ENCODE peak calls at places on chromosomes 13 and 19, in six cellular contexts. G is kidney epithelial cell; V is NCI-H460; Z is stimulated activated CD4-positive, alpha-beta T cell treated with anti-CD3 and anti-CD28 coated beads, Interleukin-12 subunit alpha, Interleukin-12 subunit beta, amount 100 ng/mL, for 4 hours; S is heart right ventricle; E is activated naive CD4-positive, alpha-beta T cell treated with anti-CD3 and anti-CD28 coated beads, Interleukin-2, amount 10 ng/mL, durations not matched to agents 7 days and 5 days. D is an unnamed sample.

GRCh38 chr19:29690842-29691241 is 24.2 kb downstream of the C19orf12 start:
- DNase-seq in G (no peak), V (peak), Z (peak), S (no peak), E (peak), D (peak)

GRCh38 chr13:100398360-100398759 is 190.2 kb downstream of the GGACT start:
- DNase-seq in G (no peak), V (no peak), Z (no peak), S (no peak), E (no peak), D (no peak)

GRCh38 chr19:44718441-44719261 is 19.7 kb downstream of the CEACAM16 start:
- DNase-seq in G (no peak), V (no peak), Z (no peak), S (peak), E (no peak), D (no peak)

GRCh38 chr13:40985596-40986327 is 33.4 kb downstream of the ELF1 start:
- DNase-seq in G (no peak), V (no peak), Z (no peak), S (no peak), E (no peak), D (no peak)

GRCh38 chr13:19961924-19962323 is 3.4 kb downstream of the ZMYM2 start:
- DNase-seq in G (no peak), V (no peak), Z (no peak), S (no peak), E (no peak), D (no peak)

GRCh38 chr19:51546650-51547396 is 15.4 kb upstream of the SIGLEC6 start:
- DNase-seq in G (no peak), V (no peak), Z (no peak), S (no peak), E (no peak), D (no peak)

GRCh38 chr13:42747399-42747873 is 33.9 kb upstream of the FAM216B start:
- DNase-seq in G (peak), V (peak), Z (no peak), S (no peak), E (no peak), D (no peak)

GRCh38 chr19:41335467-41335866 is 18.3 kb downstream of the TGFB1 start:
- DNase-seq in G (no peak), V (no peak), Z (no peak), S (no peak), E (no peak), D (no peak)

GRCh38 chr19:12792853-12793289 is 1.6 kb downstream of the JUNB start:
- DNase-seq in G (no peak), V (no peak), Z (no peak), S (no peak), E (no peak), D (peak)

GRCh38 chr19:13459351-13459750 is 46.9 kb downstream of the CACNA1A start:
- DNase-seq in G (no peak), V (no peak), Z (no peak), S (no peak), E (no peak), D (no peak)

GRCh38 chr13:35411059-35411744 is 65.3 kb downstream of the MAB21L1 start:
- DNase-seq in G (no peak), V (no peak), Z (no peak), S (no peak), E (no peak), D (no peak)

GRCh38 chr19:50949792-50950320 is 3.0 kb downstream of the KLK5 start:
- DNase-seq in G (no peak), V (no peak), Z (no peak), S (no peak), E (no peak), D (no peak)

GRCh38 chr13:21871302-21871862 is 200.5 kb downstream of the FGF9 start:
- DNase-seq in G (no peak), V (no peak), Z (no peak), S (no peak), E (no peak), D (no peak)

GRCh38 chr13:74290324-74290773 is 156.1 kb upstream of the KLF12 start:
- DNase-seq in G (peak), V (no peak), Z (no peak), S (no peak), E (peak), D (peak)

GRCh38 chr19:57664269-57665127 is 4.2 kb upstream of the ZSCAN4 start:
- DNase-seq in G (no peak), V (peak), Z (no peak), S (peak), E (peak), D (no peak)

GRCh38 chr19:53285087-53285486 is 17.6 kb upstream of the VN1R4 start:
- DNase-seq in G (no peak), V (no peak), Z (no peak), S (no peak), E (no peak), D (no peak)

GRCh38 chr13:113981201-113981605 is 7.3 kb upstream of the C13orf46 start:
- DNase-seq in G (peak), V (no peak), Z (no peak), S (no peak), E (no peak), D (no peak)

GRCh38 chr19:37966211-37967072 is 59.4 kb downstream of the SIPA1L3 start:
- DNase-seq in G (no peak), V (no peak), Z (no peak), S (no peak), E (no peak), D (no peak)

GRCh38 chr19:46221981-46222610 is 7.4 kb upstream of the IGFL1 start:
- DNase-seq in G (no peak), V (peak), Z (no peak), S (peak), E (no peak), D (no peak)

D was measured in effector CD8-positive, alpha-beta T cell.